ENCODE peak calls at places on chromosomes 7 and 10, in four cellular contexts. M, O, B and T are unnamed samples.

GRCh38 chr10:103759100-103759781 is 96.1 kb downstream of the SH3PXD2A start:
- DNase-seq in O (no peak), B (peak), M (peak), T (peak)

GRCh38 chr7:127792528-127793342 is 140.7 kb downstream of the SND1 start:
- DNase-seq in M (no peak), B (peak), O (no peak), T (no peak)

GRCh38 chr7:23058412-23059096 is 44.6 kb upstream of the HYCC1 start:
- DNase-seq in M (no peak), O (no peak), B (no peak), T (no peak)

GRCh38 chr10:66805610-66806009 is 120.2 kb upstream of the LRRTM3 start:
- DNase-seq in M (no peak), O (no peak), B (no peak), T (no peak)

GRCh38 chr10:120943542-120943941 is 92.4 kb downstream of the WDR11 start:
- DNase-seq in M (no peak), B (no peak), O (no peak), T (no peak)

GRCh38 chr10:75910032-75910431 is 478.6 kb downstream of the LRMDA start:
- DNase-seq in M (peak), B (no peak), O (no peak), T (no peak)

GRCh38 chr10:61903991-61904350 is 2.5 kb downstream of the ARID5B start:
- DNase-seq in B (no peak), O (no peak), M (peak), T (no peak)

GRCh38 chr10:101489355-101489754 is 98.7 kb downstream of the POLL start:
- DNase-seq in B (no peak), O (no peak), M (peak), T (no peak)

GRCh38 chr7:30146127-30146612 is 11.4 kb downstream of the MTURN start:
- DNase-seq in O (no peak), B (no peak), M (no peak), T (no peak)

GRCh38 chr10:124069341-124069740 is 24.1 kb downstream of the CHST15 start:
- DNase-seq in O (no peak), M (no peak), B (no peak), T (no peak)

GRCh38 chr7:153886506-153887391 is 165.4 kb upstream of the DPP6 start:
- DNase-seq in B (no peak), O (no peak), M (no peak), T (no peak)

GRCh38 chr10:124648738-124649137 is 95.4 kb downstream of the FAM53B start:
- DNase-seq in O (peak), B (peak), M (peak), T (peak)

GRCh38 chr7:5382281-5383041 is 41.2 kb downstream of the TNRC18 start:
- DNase-seq in M (peak), B (no peak), O (no peak), T (no peak)

GRCh38 chr7:18693401-18693800 is 197.9 kb downstream of the HDAC9 start:
- DNase-seq in B (no peak), O (no peak), M (peak), T (no peak)

GRCh38 chr7:479115-479947 is 40.3 kb downstream of the PDGFA start:
- DNase-seq in O (peak), M (peak), B (no peak), T (peak)

GRCh38 chr7:3164363-3164762 is 120.7 kb upstream of the CARD11 start:
- DNase-seq in O (no peak), M (no peak), B (no peak), T (peak)

GRCh38 chr10:62637249-62638061 is 167.1 kb upstream of the ADO start:
- DNase-seq in B (peak), M (peak), O (peak), T (peak)

GRCh38 chr7:2821842-2822507 is 22.1 kb downstream of the GNA12 start:
- DNase-seq in M (peak), O (no peak), B (no peak), T (no peak)

GRCh38 chr7:108627476-108628051 is 57.9 kb downstream of the DNAJB9 start:
- DNase-seq in M (no peak), B (no peak), O (no peak), T (no peak)

GRCh38 chr10:117320050-117320665 is 55.1 kb downstream of the PDZD8 start:
- DNase-seq in M (peak), B (no peak), O (no peak), T (no peak)
- H3K4me3 ChIP-seq in M (no peak), B (no peak), O (no peak), T (no peak)

GRCh38 chr7:151060416-151061234 is 1.2 kb downstream of the SLC4A2 start:
- DNase-seq in M (no peak), B (peak), O (no peak), T (no peak)

GRCh38 chr7:151063212-151063561 is 3.8 kb downstream of the SLC4A2 start:
- DNase-seq in B (no peak), O (no peak), M (peak), T (no peak)

GRCh38 chr7:151061241-151062110 is 2.1 kb downstream of the SLC4A2 start:
- DNase-seq in B (no peak), O (no peak), M (no peak), T (no peak)

GRCh38 chr7:151062399-151063211 is 3.2 kb downstream of the SLC4A2 start:
- DNase-seq in M (peak), O (no peak), B (peak), T (no peak)

DNA sequence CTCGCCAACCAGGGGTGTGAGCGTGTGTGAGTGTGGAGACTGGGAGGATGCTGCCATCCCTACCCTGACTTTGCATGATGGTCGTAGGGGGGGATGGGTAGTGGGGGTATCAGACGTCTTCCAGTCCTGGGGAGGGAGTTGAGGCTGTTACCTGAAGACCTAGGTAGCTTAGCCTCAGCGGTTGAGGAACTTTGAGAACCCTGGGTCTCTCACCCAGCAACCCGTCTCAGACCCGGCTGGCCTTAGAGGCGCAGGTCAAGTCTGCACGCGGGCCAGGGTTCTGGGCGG is 2.7 kb downstream of the SLC4A2 start:
- DNase-seq in O (no peak), B (no peak), M (no peak), T (no peak)
- TF ChIP-seq POLR2A in O (no peak), B (no peak), M (no peak), T (no peak)

GRCh38 chr7:13844954-13845353 is 144.5 kb downstream of the ETV1 start:
- DNase-seq in M (no peak), B (no peak), O (no peak), T (no peak)

GRCh38 chr7:13845601-13846000 is 143.9 kb downstream of the ETV1 start:
- DNase-seq in O (no peak), M (no peak), B (no peak), T (no peak)

GRCh38 chr7:13839063-13839462 is 150.4 kb downstream of the ETV1 start:
- DNase-seq in O (no peak), B (no peak), M (no peak), T (no peak)

GRCh38 chr7:13846386-13846785 is 143.1 kb downstream of the ETV1 start:
- DNase-seq in B (no peak), M (no peak), O (no peak), T (no peak)

DNA sequence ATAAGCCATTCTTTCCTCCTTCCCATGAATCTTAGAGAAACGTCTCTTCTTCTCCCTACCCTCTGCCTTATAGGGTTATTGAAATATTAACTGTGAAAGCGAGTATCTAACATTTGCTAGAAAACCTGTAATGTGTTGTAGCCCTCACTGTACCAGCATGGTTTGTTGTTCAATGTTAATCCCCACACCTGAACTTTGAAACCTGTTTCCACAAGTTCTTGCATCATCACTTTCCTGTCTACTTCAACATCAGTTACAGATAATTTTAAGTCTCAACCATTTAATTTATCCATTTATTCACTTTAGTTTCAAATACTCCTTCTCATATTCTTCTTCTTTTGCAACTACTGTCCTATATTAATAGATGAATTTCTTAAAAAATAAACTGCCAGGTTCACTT is 148.2 kb downstream of the ETV1 start:
- DNase-seq in B (no peak), M (no peak), O (no peak), T (no peak)
- H3K27ac ChIP-seq in B (no peak), M (no peak), O (no peak), T (no peak)

GRCh38 chr7:92586403-92586802 is 3.8 kb downstream of the FAM133B start:
- DNase-seq in M (peak), O (no peak), B (no peak), T (no peak)

GRCh38 chr7:92588561-92588960 is 1.6 kb downstream of the FAM133B start:
- DNase-seq in O (no peak), M (no peak), B (no peak), T (no peak)

GRCh38 chr7:92589056-92589455 is 1.1 kb downstream of the FAM133B start:
- DNase-seq in M (no peak), O (no peak), B (no peak), T (no peak)

GRCh38 chr7:92594746-92595145 is 4.6 kb upstream of the FAM133B start:
- DNase-seq in M (no peak), B (no peak), O (no peak), T (no peak)

GRCh38 chr7:92590711-92591310 is 621 bp upstream of the FAM133B start:
- DNase-seq in B (no peak), O (peak), M (no peak), T (no peak)
- H3K4me3 ChIP-seq in B (peak), O (peak), M (peak), T (peak)

GRCh38 chr7:142776206-142776844 is 5.6 kb downstream of the PRSS2 start:
- DNase-seq in B (no peak), O (no peak), M (peak), T (no peak)
- TF ChIP-seq POLR2A in B (no peak), O (no peak), M (no peak), T (no peak)

DNA sequence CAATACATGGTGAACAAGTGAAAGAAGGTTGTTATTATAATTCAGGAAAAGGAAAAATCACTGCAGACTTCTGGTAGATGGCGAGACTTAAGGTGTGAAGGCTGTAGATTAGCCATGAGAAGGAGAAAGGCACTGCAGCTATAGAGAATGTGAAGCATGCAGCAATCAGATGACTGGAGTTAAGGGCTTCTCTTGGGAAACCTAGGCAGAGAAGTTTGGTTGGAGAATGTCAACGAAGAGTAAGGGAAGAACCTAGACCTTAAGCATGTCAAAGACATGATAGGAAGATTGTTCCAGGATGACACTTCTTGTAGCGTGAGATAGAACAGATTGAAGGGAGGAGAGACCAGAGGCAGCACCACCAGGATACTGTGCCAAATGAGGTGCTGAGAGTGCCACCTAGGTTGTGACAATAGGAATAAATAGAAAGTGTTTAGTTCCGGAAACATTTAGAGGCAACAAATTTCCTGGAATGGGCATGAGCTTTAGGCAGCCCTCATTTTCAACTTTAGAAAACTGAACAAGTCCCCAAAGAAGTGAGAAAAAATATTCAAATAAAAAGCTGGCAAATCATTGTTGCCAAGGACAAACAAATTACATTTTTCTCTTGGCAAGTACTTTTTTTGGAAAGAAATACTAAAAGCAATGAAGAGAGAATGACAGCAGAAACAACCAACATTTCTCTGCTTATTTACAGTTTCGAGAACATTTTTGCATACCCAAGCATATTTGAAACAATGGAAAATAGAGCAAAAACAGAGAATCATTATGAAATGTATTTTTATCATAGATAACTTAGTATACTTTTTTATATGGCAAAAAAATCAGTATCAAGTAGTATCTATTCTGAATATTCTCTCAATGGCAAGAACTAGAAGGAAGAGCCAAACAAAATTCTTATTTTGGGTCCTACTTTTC is 4.9 kb downstream of the LRRC17 start:
- DNase-seq in M (no peak), B (no peak), O (no peak), T (no peak)
- H3K27ac ChIP-seq in M (peak), B (no peak), O (no peak), T (no peak)

GRCh38 chr10:3066317-3066931 is 924 bp upstream of the PFKP start:
- DNase-seq in B (no peak), O (peak), M (no peak), T (no peak)
- H3K4me3 ChIP-seq in B (peak), O (peak), M (peak), T (peak)

DNA sequence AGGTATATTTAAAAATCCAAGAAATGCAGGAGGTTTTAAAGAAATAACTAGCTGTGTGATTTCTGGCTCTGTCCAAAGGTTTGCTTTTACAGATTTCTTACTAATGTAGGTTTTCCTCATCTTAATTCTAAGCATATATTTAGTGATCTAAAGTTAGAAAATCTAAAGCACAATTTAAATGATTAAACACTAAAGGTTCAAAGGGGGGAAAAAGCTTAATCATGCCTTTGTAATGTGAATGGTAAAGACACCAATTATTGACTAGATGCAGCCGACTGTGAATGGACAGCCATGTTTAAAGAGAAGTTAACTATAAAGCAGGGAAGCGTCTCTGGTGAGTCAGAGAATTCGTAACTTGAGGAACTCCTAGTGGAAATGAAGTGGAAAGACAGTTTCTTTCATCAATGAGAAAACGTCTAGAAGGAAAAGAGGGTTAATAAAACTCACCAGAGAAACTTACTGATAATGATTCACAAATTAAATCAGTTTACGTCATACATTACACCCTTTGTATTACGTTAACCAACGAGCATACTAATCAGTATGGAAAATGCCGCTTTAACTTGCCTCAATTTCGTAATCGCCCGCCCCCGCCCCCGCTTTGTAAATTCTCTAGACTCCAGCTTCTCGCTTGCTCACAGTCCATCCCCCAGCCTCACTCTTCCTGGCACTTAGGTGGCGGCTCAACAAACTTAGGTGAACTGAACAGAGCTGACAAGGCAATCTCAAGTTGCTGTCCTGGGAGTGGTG is 1.1 kb upstream of the HBP1 start:
- DNase-seq in B (no peak), O (no peak), M (peak), T (no peak)
- TF ChIP-seq POLR2A in B (no peak), O (no peak), M (peak), T (no peak)

GRCh38 chr10:129467346-129468119 is 492 bp downstream of the MGMT start:
- DNase-seq in O (no peak), B (peak), M (peak), T (no peak)

GRCh38 chr10:129468187-129468586 is 1.1 kb downstream of the MGMT start:
- DNase-seq in B (no peak), M (no peak), O (peak), T (no peak)

GRCh38 chr10:129465796-129466702 is 992 bp upstream of the MGMT start:
- DNase-seq in O (peak), M (no peak), B (peak), T (no peak)

GRCh38 chr10:129464251-129464650 is 2.8 kb upstream of the MGMT start:
- DNase-seq in M (no peak), B (no peak), O (peak), T (no peak)

GRCh38 chr10:129466703-129467345 is at the start of gene MGMT:
- DNase-seq in M (peak), O (peak), B (peak), T (peak)
- H3K27ac ChIP-seq in M (peak), O (peak), B (peak), T (peak)